ENCODE peak calls at places on chromosomes 16 and 17, in nine cellular contexts. Z, S, K, I, R, F, U, C and P are unnamed samples.

GRCh38 chr17:40598021-40598927 is 33.0 kb upstream of the CCR7 start:
- DNase-seq in U (no peak), I (no peak), C (no peak), R (no peak), K (no peak), S (no peak), F (no peak), Z (no peak), P (no peak)

GRCh38 chr17:79902146-79902791 is 63.0 kb upstream of the CBX4 start:
- DNase-seq in F (no peak), K (no peak), C (no peak), R (no peak), S (no peak), I (no peak), U (no peak), Z (no peak), P (no peak)

GRCh38 chr16:47519037-47519436 is 57.9 kb downstream of the PHKB start:
- DNase-seq in R (no peak), S (no peak), U (no peak), K (no peak), C (no peak), Z (no peak), I (no peak), F (no peak), P (peak)

GRCh38 chr16:2516391-2517240 is 2.9 kb downstream of the ATP6V0C start:
- DNase-seq in R (no peak), C (peak), S (no peak), K (no peak), Z (peak), I (peak), F (no peak), U (peak), P (no peak)

GRCh38 chr17:15890279-15890892 is 54.5 kb upstream of the ADORA2B start:
- DNase-seq in Z (no peak), S (no peak), F (no peak), U (no peak), K (no peak), I (no peak), R (no peak), C (no peak), P (no peak)

GRCh38 chr17:39622380-39623006 is 4.3 kb upstream of the PPP1R1B start:
- DNase-seq in S (no peak), U (no peak), I (no peak), F (no peak), C (no peak), K (no peak), Z (no peak), R (no peak), P (no peak)

GRCh38 chr17:80992077-80992947 is 671 bp downstream of the CHMP6 start:
- DNase-seq in R (no peak), U (no peak), K (no peak), F (no peak), S (no peak), I (no peak), Z (peak), C (no peak), P (peak)

GRCh38 chr17:75647061-75647460 is 13.8 kb downstream of the SMIM5 start:
- DNase-seq in C (no peak), U (no peak), R (no peak), K (no peak), F (no peak), I (no peak), S (no peak), Z (peak), P (no peak)

GRCh38 chr16:9992441-9992840 is 189.8 kb downstream of the GRIN2A start:
- DNase-seq in F (no peak), R (no peak), C (no peak), Z (no peak), K (no peak), S (no peak), U (no peak), I (no peak), P (no peak)

GRCh38 chr16:74999208-74999682 is 421 bp downstream of the ZNRF1 start:
- DNase-seq in F (peak), Z (no peak), C (no peak), S (no peak), K (no peak), R (peak), U (peak), I (peak), P (peak)

GRCh38 chr16:12289175-12290063 is 312.9 kb downstream of the SNX29 start:
- DNase-seq in C (peak), S (no peak), I (no peak), K (no peak), R (no peak), U (no peak), F (peak), Z (peak), P (no peak)

GRCh38 chr17:3036800-3037199 is 26.6 kb downstream of the OR1D5 start:
- DNase-seq in K (no peak), U (no peak), C (no peak), R (no peak), F (no peak), I (no peak), Z (no peak), S (no peak), P (no peak)

GRCh38 chr17:74215332-74215727 is 2.0 kb downstream of the TTYH2 start:
- DNase-seq in S (no peak), K (no peak), I (peak), C (no peak), R (no peak), F (no peak), Z (no peak), U (no peak), P (no peak)

GRCh38 chr17:64728041-64728695 is 66.1 kb upstream of the SMURF2 start:
- DNase-seq in S (no peak), I (no peak), Z (no peak), U (no peak), C (no peak), K (no peak), R (peak), F (no peak), P (no peak)

GRCh38 chr16:75085556-75085955 is 31.0 kb downstream of the LDHD start:
- DNase-seq in S (no peak), C (no peak), U (no peak), F (no peak), K (no peak), I (no peak), R (no peak), Z (no peak), P (no peak)

GRCh38 chr17:49971848-49972485 is 3.0 kb downstream of the DLX4 start:
- DNase-seq in F (peak), U (no peak), R (no peak), Z (no peak), I (no peak), S (no peak), C (no peak), K (no peak), P (peak)

GRCh38 chr17:78765821-78766220 is 16.3 kb downstream of the CYTH1 start:
- DNase-seq in F (peak), C (no peak), R (no peak), U (no peak), K (no peak), Z (no peak), I (no peak), S (no peak), P (no peak)

GRCh38 chr16:77359065-77359502 is 75.8 kb downstream of the ADAMTS18 start:
- DNase-seq in Z (no peak), F (no peak), U (no peak), S (no peak), I (no peak), C (no peak), K (no peak), R (peak), P (no peak)

GRCh38 chr17:4735825-4736651 is 3.6 kb upstream of the ZMYND15 start:
- DNase-seq in K (no peak), Z (no peak), S (no peak), C (peak), F (no peak), I (no peak), R (peak), U (peak), P (no peak)

GRCh38 chr17:68462381-68463210 is 5.3 kb upstream of the WIPI1 start:
- DNase-seq in S (peak), I (peak), K (peak), Z (no peak), R (peak), F (peak), C (peak), U (peak), P (peak)

GRCh38 chr16:47258874-47259461 is 115.2 kb upstream of the NETO2 start:
- DNase-seq in I (no peak), S (no peak), C (no peak), R (peak), F (peak), U (no peak), K (peak), Z (no peak), P (peak)

GRCh38 chr17:55577687-55578086 is 66.4 kb upstream of the SMIM36 start:
- DNase-seq in R (peak), F (no peak), S (no peak), Z (peak), U (no peak), K (no peak), C (no peak), I (no peak), P (no peak)

GRCh38 chr17:58335779-58336455 is 7.3 kb upstream of the TSPOAP1 start:
- DNase-seq in I (no peak), S (peak), R (no peak), K (no peak), U (no peak), F (peak), Z (peak), C (no peak), P (no peak)

GRCh38 chr17:66679631-66680517 is 155.0 kb upstream of the CACNG5 start:
- DNase-seq in Z (no peak), I (no peak), S (no peak), K (no peak), C (no peak), R (no peak), F (no peak), U (no peak), P (no peak)